ENCODE peak calls at places on chromosome 21, in ten cellular contexts. M is K562; E is GM23338; F is lower leg skin; L is uterus; R is spleen; X is effector memory CD4-positive, alpha-beta T cell; S is foreskin fibroblast; A is heart left ventricle; V is stomach. B is an unnamed sample.
A peak's percentile ranks its signal among the peaks of the same experiment; 100 is the strongest.

GRCh38 chr21:29293495-29293894 is 5.2 kb upstream of the BACH1 start:
- DNase-seq in X (no peak), L (no peak), A (no peak), E (no peak), F (no peak), R (peak; percentile 80), S (no peak), V (no peak), M (no peak), B (no peak)

GRCh38 chr21:44893948-44894656 is 20.6 kb upstream of the PTTG1IP start:
- DNase-seq in V (no peak), L (no peak), X (no peak), E (no peak), S (no peak), F (no peak), A (no peak), R (peak; percentile 67), M (no peak), B (no peak)

GRCh38 chr21:41653944-41654625 is 112.8 kb downstream of the RIPK4 start:
- DNase-seq in V (no peak), E (no peak), X (no peak), L (no peak), S (peak; percentile 48), R (no peak), M (no peak), F (no peak), A (no peak), B (peak; percentile 92)

GRCh38 chr21:38806942-38807284 is 1.2 kb downstream of the ETS2 start:
- DNase-seq in E (no peak), S (peak; percentile 36), F (no peak), R (no peak), M (peak; percentile 47), L (no peak), V (no peak), X (no peak), A (no peak), B (no peak)

GRCh38 chr21:45322960-45323461 is 35.3 kb upstream of the POFUT2 start:
- DNase-seq in M (no peak), V (no peak), A (peak; percentile 60), F (no peak), S (no peak), R (peak; percentile 66), E (no peak), L (no peak), X (no peak), B (peak; percentile 36)

GRCh38 chr21:33374080-33374873 is 28.9 kb upstream of the IFNGR2 start:
- DNase-seq in S (peak; percentile 65), X (no peak), F (no peak), A (no peak), L (no peak), V (peak; percentile 58), E (peak; percentile 68), R (no peak), M (peak; percentile 77), B (peak; percentile 64)

GRCh38 chr21:32819702-32820101 is 48.1 kb upstream of the PAXBP1 start:
- DNase-seq in L (peak; percentile 42), A (no peak), R (no peak), F (peak; percentile 49), M (no peak), X (no peak), E (no peak), V (no peak), S (peak; percentile 91), B (peak; percentile 95)

GRCh38 chr21:41779659-41780058 is 12.8 kb upstream of the RIPK4 start:
- DNase-seq in E (no peak), F (no peak), L (no peak), R (no peak), S (no peak), V (peak; percentile 25), M (no peak), X (no peak), A (no peak), B (no peak)

GRCh38 chr21:46527801-46528200 is 69.1 kb downstream of the DIP2A start:
- DNase-seq in E (no peak), R (no peak), L (no peak), M (no peak), S (no peak), X (no peak), A (no peak), F (no peak), V (no peak), B (no peak)
- H3K4me3 ChIP-seq in E (no peak overlapping the region), R (no peak overlapping the region), L (no peak overlapping the region), M (no peak overlapping the region), S (no peak overlapping the region), X (no peak overlapping the region), A (no peak overlapping the region), F (no peak overlapping the region), V (no peak overlapping the region), B (no peak overlapping the region)

GRCh38 chr21:35027558-35028450 is 21.3 kb downstream of the RUNX1 start:
- DNase-seq in E (peak; percentile 14), F (no peak), A (no peak), V (no peak), L (no peak), M (peak; percentile 28), S (no peak), X (no peak), R (no peak), B (no peak)

GRCh38 chr21:35026153-35026499 is 23.0 kb downstream of the RUNX1 start:
- DNase-seq in E (no peak), A (no peak), F (no peak), V (no peak), S (no peak), M (no peak), X (no peak), R (no peak), L (no peak), B (no peak)

GRCh38 chr21:35025206-35026152 is 23.6 kb downstream of the RUNX1 start:
- DNase-seq in A (no peak), R (no peak), E (no peak), M (no peak), S (no peak), F (no peak), L (no peak), X (no peak), V (no peak), B (no peak)

GRCh38 chr21:35028451-35028757 is 20.7 kb downstream of the RUNX1 start:
- DNase-seq in S (no peak), R (no peak), M (no peak), X (no peak), F (no peak), E (no peak), L (no peak), V (no peak), A (no peak), B (no peak)

DNA sequence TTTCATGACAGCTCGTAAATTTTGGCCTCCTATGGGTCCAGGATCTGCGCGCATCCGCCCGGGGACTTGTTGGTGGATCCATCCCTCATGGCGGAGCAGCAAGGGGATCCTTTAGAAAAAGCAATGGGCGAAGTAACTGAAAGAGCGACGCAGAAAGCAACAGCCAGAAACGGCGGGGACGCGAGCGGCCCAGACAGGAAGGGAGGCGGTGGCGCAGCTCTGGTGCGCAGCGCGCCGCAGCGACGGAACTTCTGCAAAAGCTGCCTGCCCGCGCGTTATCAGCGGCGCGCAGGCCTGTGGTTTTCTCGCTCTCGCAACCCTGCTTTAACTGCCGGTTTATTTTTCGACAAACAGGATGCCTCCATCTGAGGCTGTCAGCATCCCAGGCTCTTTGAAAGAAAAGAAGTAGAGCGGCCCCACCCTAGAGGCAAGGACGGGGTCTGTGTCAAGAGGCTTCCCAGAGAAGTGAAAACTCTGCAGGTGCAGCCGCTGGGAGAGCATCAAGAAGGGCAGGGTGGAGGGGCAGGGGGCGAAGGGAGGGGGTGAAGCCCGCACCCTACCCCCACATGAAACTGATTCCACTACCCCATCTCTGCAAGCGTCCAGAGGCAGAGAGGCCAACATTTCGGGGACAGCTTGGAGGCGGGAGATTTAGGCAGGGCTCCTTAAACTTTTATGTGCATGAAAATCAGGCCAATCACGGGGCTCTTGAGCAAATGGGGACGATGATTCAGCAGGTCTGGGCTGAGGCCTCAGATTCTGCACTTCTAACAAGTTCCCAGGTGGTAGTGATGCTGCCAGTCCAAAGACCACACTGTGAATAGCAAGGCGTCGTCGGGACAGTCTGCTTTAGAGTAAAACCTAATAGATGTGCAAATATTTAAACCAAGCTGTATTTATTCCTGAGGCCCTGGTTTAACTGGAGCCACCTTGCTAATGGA is 22.2 kb downstream of the RUNX1 start:
- DNase-seq in X (peak; percentile 78), L (no peak), A (peak; percentile 88), F (peak; percentile 51), E (peak; percentile 83), R (peak; percentile 98), V (peak; percentile 74), S (no peak), M (peak; percentile 99), B (peak; percentile 45)
- H3K4me3 ChIP-seq in X (peak overlapping the region; percentile 44), L (no peak overlapping the region), A (no peak overlapping the region), F (no peak overlapping the region), E (peak overlapping the region; percentile 54), R (peak overlapping the region; percentile 30), V (peak overlapping the region; percentile 28), S (no peak overlapping the region), M (peak overlapping the region; percentile 28), B (peak overlapping the region; percentile 25)

DNA sequence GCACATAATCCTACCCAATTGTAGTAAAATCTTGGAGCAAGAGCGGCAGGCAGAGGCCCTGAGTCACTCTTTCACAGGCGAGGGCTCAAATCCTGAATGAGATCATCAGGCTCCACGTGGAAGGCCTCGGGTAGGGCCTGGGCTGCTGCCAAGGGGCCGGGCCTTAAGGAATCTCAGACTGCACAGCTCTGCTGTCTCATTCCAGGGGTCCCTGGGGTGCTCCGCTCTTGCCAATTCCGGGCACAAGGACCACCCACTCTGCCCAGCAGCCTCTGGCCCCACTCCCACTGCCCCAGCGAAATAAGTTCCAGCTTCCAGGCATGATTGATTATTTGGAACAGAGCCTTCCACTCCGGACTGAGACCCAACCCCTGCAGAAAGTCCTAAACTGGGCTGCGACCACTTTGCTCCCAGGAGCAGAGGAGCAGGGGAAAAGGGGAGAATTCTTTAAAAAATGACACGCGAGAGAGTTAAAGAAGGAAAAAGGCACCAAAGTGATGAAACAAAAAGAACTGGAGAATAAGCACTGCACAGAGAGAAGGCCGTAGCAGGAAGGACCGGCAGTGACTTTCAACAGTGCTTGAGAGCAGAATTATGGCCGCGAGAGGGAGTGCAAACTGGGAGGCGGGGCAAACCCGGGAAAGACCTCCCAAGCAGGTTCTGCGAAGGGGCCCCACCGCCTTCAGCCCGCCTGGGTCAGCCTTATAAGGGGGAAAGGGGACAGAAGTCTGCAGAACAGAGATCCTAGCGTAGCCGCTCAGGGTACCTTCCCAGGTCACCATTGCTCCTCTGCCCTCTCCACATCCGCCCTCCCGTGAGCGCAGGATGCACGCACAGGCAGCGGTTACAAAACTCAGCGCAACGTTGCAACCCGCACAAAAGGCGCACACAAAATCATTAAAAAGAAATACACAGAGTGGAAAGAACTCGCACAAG is 2.0 kb downstream of the ADAMTS1 start:
- DNase-seq in R (peak; percentile 80), A (peak; percentile 93), F (peak; percentile 90), X (no peak), V (peak; percentile 87), E (peak; percentile 83), L (peak; percentile 96), S (peak; percentile 95), M (no peak), B (peak; percentile 95)
- H3K4me3 ChIP-seq in R (peak overlapping the region; percentile 78), A (peak overlapping the region; percentile 88), F (peak overlapping the region; percentile 70), X (no peak overlapping the region), V (peak overlapping the region; percentile 73), E (peak overlapping the region; percentile 88), L (peak overlapping the region; percentile 69), S (peak overlapping the region; percentile 97), M (no peak overlapping the region), B (peak overlapping the region; percentile 98)

GRCh38 chr21:16218682-16219343 is 489.0 kb downstream of the USP25 start:
- DNase-seq in M (no peak), V (no peak), E (no peak), S (no peak), X (no peak), A (no peak), F (no peak), R (no peak), L (no peak), B (no peak)

GRCh38 chr21:16216595-16216994 is 486.8 kb downstream of the USP25 start:
- DNase-seq in E (no peak), S (no peak), F (no peak), L (no peak), V (no peak), A (no peak), M (no peak), R (no peak), X (no peak), B (no peak)

GRCh38 chr21:16215193-16215592 is 485.4 kb downstream of the USP25 start:
- DNase-seq in M (no peak), S (no peak), F (no peak), A (no peak), V (no peak), L (no peak), R (no peak), X (no peak), E (no peak), B (no peak)

GRCh38 chr21:16211339-16212303 is 481.8 kb downstream of the USP25 start:
- DNase-seq in E (no peak), M (no peak), V (no peak), R (no peak), A (no peak), X (no peak), L (no peak), S (peak; percentile 31), F (no peak), B (no peak)

GRCh38 chr21:16213518-16213917 is 483.7 kb downstream of the USP25 start:
- DNase-seq in S (no peak), R (no peak), V (no peak), L (no peak), E (no peak), F (no peak), M (no peak), X (no peak), A (no peak), B (no peak)
- H3K4me3 ChIP-seq in S (no peak overlapping the region), R (no peak overlapping the region), V (no peak overlapping the region), L (no peak overlapping the region), E (no peak overlapping the region), F (no peak overlapping the region), M (no peak overlapping the region), X (no peak overlapping the region), A (no peak overlapping the region), B (no peak overlapping the region)

B was measured in AG10803.